ENCODE peak calls at places on chromosomes 7 and 10, in four cellular contexts. One of them, this sample, is unnamed.

GRCh38 chr10:112286837-112287818 is 3.9 kb downstream of the TECTB start:
- DNase-seq in Right ventricle myocardium superior: no peak
- DNase-seq in iPS-NIHi11: no peak
- DNase-seq in heart left ventricle: no peak
- DNase-seq in this sample: no peak

GRCh38 chr10:87691515-87692070 is 31.9 kb downstream of the PAPSS2 start:
- DNase-seq in Right ventricle myocardium superior: no peak
- DNase-seq in iPS-NIHi11: peak; percentile 32
- DNase-seq in heart left ventricle: no peak
- DNase-seq in this sample: no peak

GRCh38 chr7:150370612-150371071 is 2.0 kb downstream of the REPIN1 start:
- DNase-seq in Right ventricle myocardium superior: no peak
- DNase-seq in iPS-NIHi11: no peak
- DNase-seq in heart left ventricle: no peak
- DNase-seq in this sample: no peak

GRCh38 chr10:28248092-28248491 is 54.8 kb downstream of the MPP7 start:
- DNase-seq in Right ventricle myocardium superior: no peak
- DNase-seq in iPS-NIHi11: no peak
- DNase-seq in heart left ventricle: peak; percentile 22
- DNase-seq in this sample: no peak

GRCh38 chr7:101172854-101173751 is 7.0 kb downstream of the NAT16 start:
- DNase-seq in Right ventricle myocardium superior: peak; percentile 82
- DNase-seq in iPS-NIHi11: peak; percentile 50
- DNase-seq in heart left ventricle: peak; percentile 67
- DNase-seq in this sample: no peak

GRCh38 chr7:123538897-123539296 is 4.5 kb upstream of the IQUB start:
- DNase-seq in Right ventricle myocardium superior: no peak
- DNase-seq in iPS-NIHi11: no peak
- DNase-seq in heart left ventricle: no peak
- DNase-seq in this sample: no peak

GRCh38 chr7:67553378-67553777 is 556.7 kb downstream of the TYW1 start:
- DNase-seq in Right ventricle myocardium superior: no peak
- DNase-seq in iPS-NIHi11: no peak
- DNase-seq in heart left ventricle: no peak
- DNase-seq in this sample: no peak

GRCh38 chr7:122622682-122623081 is 76.2 kb downstream of the RNF133 start:
- DNase-seq in Right ventricle myocardium superior: no peak
- DNase-seq in iPS-NIHi11: no peak
- DNase-seq in heart left ventricle: no peak
- DNase-seq in this sample: no peak

GRCh38 chr7:46173526-46174191 is 252.6 kb upstream of the IGFBP3 start:
- DNase-seq in Right ventricle myocardium superior: peak; percentile 74
- DNase-seq in iPS-NIHi11: no peak
- DNase-seq in heart left ventricle: peak; percentile 57
- DNase-seq in this sample: no peak

GRCh38 chr10:79103078-79103477 is 34.3 kb downstream of the ZMIZ1 start:
- DNase-seq in Right ventricle myocardium superior: peak; percentile 35
- DNase-seq in iPS-NIHi11: no peak
- DNase-seq in heart left ventricle: no peak
- DNase-seq in this sample: no peak

GRCh38 chr10:79320785-79321493 is 26.3 kb upstream of the PPIF start:
- DNase-seq in Right ventricle myocardium superior: peak; percentile 11
- DNase-seq in iPS-NIHi11: no peak
- DNase-seq in heart left ventricle: no peak
- DNase-seq in this sample: no peak